ENCODE peak calls at places on chromosomes 7 and 10, in eight cellular contexts. One of them, this sample, is unnamed.

GRCh38 chr10:35925511-35925910 is 283.4 kb upstream of the FZD8 start:
- DNase-seq in HepG2: no peak
- DNase-seq in stomach: no peak
- DNase-seq in SK-N-SH: no peak
- DNase-seq in ovary: no peak
- DNase-seq in upper lobe of left lung: no peak
- DNase-seq in suprapubic skin: no peak
- DNase-seq in sigmoid colon: no peak
- DNase-seq in this sample: peak; percentile 39

GRCh38 chr10:47452495-47453434 is 31.1 kb downstream of the ANXA8 start:
- DNase-seq in suprapubic skin: no peak
- DNase-seq in stomach: no peak
- DNase-seq in HepG2: no peak
- DNase-seq in sigmoid colon: no peak
- DNase-seq in upper lobe of left lung: no peak
- DNase-seq in ovary: no peak
- DNase-seq in SK-N-SH: peak; percentile 30
- DNase-seq in this sample: no peak

GRCh38 chr7:42982604-42983115 is 50.5 kb downstream of the MRPL32 start:
- DNase-seq in SK-N-SH: no peak
- DNase-seq in stomach: no peak
- DNase-seq in upper lobe of left lung: no peak
- DNase-seq in sigmoid colon: no peak
- DNase-seq in HepG2: peak; percentile 87
- DNase-seq in ovary: no peak
- DNase-seq in suprapubic skin: no peak
- DNase-seq in this sample: peak; percentile 47

GRCh38 chr7:151690597-151690996 is 170.9 kb upstream of the RHEB start:
- DNase-seq in sigmoid colon: no peak
- DNase-seq in stomach: no peak
- DNase-seq in HepG2: no peak
- DNase-seq in suprapubic skin: no peak
- DNase-seq in SK-N-SH: no peak
- DNase-seq in upper lobe of left lung: no peak
- DNase-seq in ovary: no peak
- DNase-seq in this sample: no peak

GRCh38 chr10:71829171-71829570 is 21.9 kb downstream of the PSAP start:
- DNase-seq in HepG2: no peak
- DNase-seq in stomach: no peak
- DNase-seq in ovary: no peak
- DNase-seq in suprapubic skin: peak; percentile 68
- DNase-seq in upper lobe of left lung: no peak
- DNase-seq in SK-N-SH: no peak
- DNase-seq in sigmoid colon: peak; percentile 84
- DNase-seq in this sample: no peak

GRCh38 chr7:33446551-33446950 is 317.2 kb downstream of the BBS9 start:
- DNase-seq in HepG2: no peak
- DNase-seq in ovary: no peak
- DNase-seq in upper lobe of left lung: no peak
- DNase-seq in stomach: no peak
- DNase-seq in SK-N-SH: no peak
- DNase-seq in sigmoid colon: no peak
- DNase-seq in suprapubic skin: no peak
- DNase-seq in this sample: no peak

GRCh38 chr7:155644971-155645509 is 579 bp downstream of the RBM33 start:
- DNase-seq in SK-N-SH: peak; percentile 80
- DNase-seq in suprapubic skin: no peak
- DNase-seq in HepG2: peak; percentile 22
- DNase-seq in upper lobe of left lung: no peak
- DNase-seq in ovary: peak; percentile 9
- DNase-seq in sigmoid colon: no peak
- DNase-seq in stomach: peak; percentile 32
- DNase-seq in this sample: no peak

GRCh38 chr7:33054261-33054964 is 8.2 kb downstream of the NT5C3A start:
- DNase-seq in ovary: no peak
- DNase-seq in sigmoid colon: no peak
- DNase-seq in upper lobe of left lung: no peak
- DNase-seq in suprapubic skin: no peak
- DNase-seq in stomach: no peak
- DNase-seq in HepG2: no peak
- DNase-seq in SK-N-SH: no peak
- DNase-seq in this sample: no peak

GRCh38 chr10:77390481-77390891 is 247.1 kb downstream of the KCNMA1 start:
- DNase-seq in suprapubic skin: no peak
- DNase-seq in upper lobe of left lung: no peak
- DNase-seq in HepG2: no peak
- DNase-seq in SK-N-SH: no peak
- DNase-seq in ovary: no peak
- DNase-seq in stomach: no peak
- DNase-seq in sigmoid colon: no peak
- DNase-seq in this sample: no peak

GRCh38 chr7:19982841-19983835 is 209.7 kb upstream of the TMEM196 start:
- DNase-seq in ovary: peak; percentile 18
- DNase-seq in upper lobe of left lung: no peak
- DNase-seq in suprapubic skin: no peak
- DNase-seq in stomach: no peak
- DNase-seq in HepG2: peak; percentile 6
- DNase-seq in sigmoid colon: peak; percentile 82
- DNase-seq in SK-N-SH: no peak
- DNase-seq in this sample: no peak

GRCh38 chr7:128883622-128884549 is 21.2 kb downstream of the ATP6V1F start:
- DNase-seq in ovary: peak; percentile 73
- DNase-seq in suprapubic skin: peak; percentile 87
- DNase-seq in HepG2: peak; percentile 44
- DNase-seq in stomach: peak; percentile 86
- DNase-seq in SK-N-SH: peak; percentile 96
- DNase-seq in upper lobe of left lung: peak; percentile 94
- DNase-seq in sigmoid colon: peak; percentile 88
- DNase-seq in this sample: peak; percentile 97

GRCh38 chr10:79179404-79180309 is 110.9 kb downstream of the ZMIZ1 start:
- DNase-seq in SK-N-SH: peak; percentile 92
- DNase-seq in ovary: no peak
- DNase-seq in HepG2: no peak
- DNase-seq in upper lobe of left lung: no peak
- DNase-seq in sigmoid colon: no peak
- DNase-seq in stomach: no peak
- DNase-seq in suprapubic skin: no peak
- DNase-seq in this sample: no peak

GRCh38 chr10:13990918-13991317 is 339.8 kb downstream of the FRMD4A start:
- DNase-seq in ovary: peak; percentile 35
- DNase-seq in sigmoid colon: no peak
- DNase-seq in SK-N-SH: no peak
- DNase-seq in HepG2: no peak
- DNase-seq in suprapubic skin: no peak
- DNase-seq in stomach: peak; percentile 47
- DNase-seq in upper lobe of left lung: no peak
- DNase-seq in this sample: no peak

GRCh38 chr7:175955-176354 is 16.4 kb upstream of the FAM20C start:
- DNase-seq in stomach: no peak
- DNase-seq in upper lobe of left lung: no peak
- DNase-seq in sigmoid colon: no peak
- DNase-seq in SK-N-SH: no peak
- DNase-seq in HepG2: no peak
- DNase-seq in suprapubic skin: no peak
- DNase-seq in ovary: no peak
- DNase-seq in this sample: no peak

DNA sequence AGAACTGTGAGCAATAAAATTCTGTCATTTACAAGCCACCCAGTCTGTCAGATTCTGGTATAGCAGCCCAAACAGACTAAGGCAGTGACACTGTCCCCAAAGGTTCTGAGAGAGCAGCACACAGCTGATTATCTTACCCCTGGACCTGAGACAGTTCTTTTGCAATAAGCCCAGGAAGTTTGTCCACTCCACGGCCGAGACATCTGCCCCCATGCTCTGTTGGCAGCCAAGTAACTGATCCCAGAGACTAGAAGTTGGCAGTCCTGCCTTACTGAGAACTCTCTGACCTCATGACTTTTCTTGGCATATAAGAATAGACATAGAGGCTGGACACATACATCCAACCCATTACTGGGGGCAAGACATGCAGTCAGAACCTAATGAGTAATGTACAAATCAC is 243.0 kb upstream of the GRB10 start:
- DNase-seq in sigmoid colon: no peak
- DNase-seq in upper lobe of left lung: no peak
- DNase-seq in ovary: no peak
- DNase-seq in HepG2: no peak
- DNase-seq in SK-N-SH: no peak
- DNase-seq in stomach: no peak
- DNase-seq in suprapubic skin: no peak
- DNase-seq in this sample: no peak
- TF ChIP-seq EP300 in sigmoid colon: no peak
- TF ChIP-seq EP300 in upper lobe of left lung: no peak
- TF ChIP-seq EP300 in ovary: no peak
- TF ChIP-seq EP300 in HepG2: no peak
- TF ChIP-seq EP300 in SK-N-SH: no peak
- TF ChIP-seq EP300 in stomach: no peak
- TF ChIP-seq EP300 in suprapubic skin: no peak
- TF ChIP-seq EP300 in this sample: no peak

GRCh38 chr10:80786322-80786721 is 248.6 kb downstream of the SH2D4B start:
- DNase-seq in upper lobe of left lung: no peak
- DNase-seq in SK-N-SH: no peak
- DNase-seq in sigmoid colon: no peak
- DNase-seq in stomach: no peak
- DNase-seq in ovary: no peak
- DNase-seq in HepG2: no peak
- DNase-seq in suprapubic skin: no peak
- DNase-seq in this sample: no peak
- H3K4me1 ChIP-seq in upper lobe of left lung: no peaks in the 10 kb centered on the region
- H3K4me1 ChIP-seq in SK-N-SH: no peaks in the 10 kb centered on the region
- H3K4me1 ChIP-seq in sigmoid colon: no peaks in the 10 kb centered on the region
- H3K4me1 ChIP-seq in stomach: no peaks in the 10 kb centered on the region
- H3K4me1 ChIP-seq in ovary: no peaks in the 10 kb centered on the region
- H3K4me1 ChIP-seq in HepG2: no peaks in the 10 kb centered on the region
- H3K4me1 ChIP-seq in suprapubic skin: no peaks in the 10 kb centered on the region
- H3K4me1 ChIP-seq in this sample: no peaks in the 10 kb centered on the region

GRCh38 chr10:110883924-110884323 is 12.2 kb downstream of the PDCD4 start:
- DNase-seq in ovary: no peak
- DNase-seq in SK-N-SH: no peak
- DNase-seq in suprapubic skin: no peak
- DNase-seq in stomach: no peak
- DNase-seq in sigmoid colon: no peak
- DNase-seq in upper lobe of left lung: no peak
- DNase-seq in HepG2: no peak
- DNase-seq in this sample: no peak
- H3K36me3 ChIP-seq in ovary: no peaks in the 10 kb centered on the region
- H3K36me3 ChIP-seq in SK-N-SH: peaks cover 59% of the 10 kb centered on the region
- H3K36me3 ChIP-seq in suprapubic skin: peaks cover 86% of the 10 kb centered on the region
- H3K36me3 ChIP-seq in stomach: peaks cover 98% of the 10 kb centered on the region
- H3K36me3 ChIP-seq in sigmoid colon: no peaks in the 10 kb centered on the region
- H3K36me3 ChIP-seq in upper lobe of left lung: peaks cover 7% of the 10 kb centered on the region
- H3K36me3 ChIP-seq in HepG2: peaks cover 2% of the 10 kb centered on the region
- H3K36me3 ChIP-seq in this sample: peaks cover 3% of the 10 kb centered on the region

DNA sequence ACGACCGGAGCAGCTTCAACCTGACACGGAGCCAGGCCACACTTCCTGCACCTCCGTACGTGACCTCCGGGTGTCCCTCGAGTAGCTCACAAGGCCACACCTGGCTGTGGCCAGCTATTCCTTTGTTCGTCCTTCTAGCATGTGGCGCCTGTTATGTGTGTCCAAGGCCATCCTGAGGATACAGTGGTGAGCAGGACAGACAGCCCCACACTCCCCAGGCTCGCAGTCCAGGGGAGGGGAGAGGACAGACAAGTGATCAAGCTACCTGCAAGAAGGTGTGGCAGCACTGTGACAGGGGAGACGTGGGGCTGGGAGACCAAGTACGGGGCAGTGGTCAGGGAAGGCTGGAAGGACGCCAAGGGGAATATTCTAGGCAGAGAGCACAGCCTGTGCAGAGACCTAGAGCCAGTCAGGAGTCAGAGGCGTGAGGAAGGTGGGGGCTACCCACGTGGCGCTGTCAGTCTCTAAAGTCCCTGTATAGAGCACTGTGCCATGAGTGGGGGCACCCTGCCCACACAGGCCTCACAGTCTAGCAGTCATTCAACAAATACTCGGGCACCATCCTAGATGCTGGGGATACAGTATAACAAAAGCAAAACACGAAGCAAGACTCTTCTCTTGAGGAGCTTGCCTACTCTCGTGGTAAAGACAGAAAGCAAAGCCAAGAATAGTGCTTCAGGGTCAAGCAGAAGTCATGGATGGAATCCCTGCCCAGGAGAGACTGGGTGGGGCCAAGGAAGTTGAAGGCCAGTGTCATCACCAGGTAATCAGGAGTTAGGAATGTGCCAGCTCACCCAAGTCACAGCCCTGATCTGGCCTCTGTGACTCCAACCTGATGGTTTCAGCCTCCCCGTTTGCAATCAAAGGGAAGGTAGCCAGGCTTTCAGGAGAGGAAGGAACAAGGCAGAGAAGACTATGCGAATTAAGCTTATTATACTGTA is 58.6 kb downstream of the PROSER2 start:
- DNase-seq in SK-N-SH: no peak
- DNase-seq in stomach: no peak
- DNase-seq in HepG2: peak; percentile 89
- DNase-seq in upper lobe of left lung: no peak
- DNase-seq in sigmoid colon: no peak
- DNase-seq in ovary: no peak
- DNase-seq in suprapubic skin: no peak
- DNase-seq in this sample: no peak
- TF ChIP-seq EP300 in SK-N-SH: no peak
- TF ChIP-seq EP300 in stomach: no peak
- TF ChIP-seq EP300 in HepG2: no peak
- TF ChIP-seq EP300 in upper lobe of left lung: no peak
- TF ChIP-seq EP300 in sigmoid colon: no peak
- TF ChIP-seq EP300 in ovary: no peak
- TF ChIP-seq EP300 in suprapubic skin: no peak
- TF ChIP-seq EP300 in this sample: no peak

This sample was measured in esophagus muscularis mucosa.